ENCODE peak calls at places on chromosome 13, in seven cellular contexts. S is left ventricle myocardium inferior, Q is WERI-Rb-1, Z is stomach, E is aorta, J is DND-41, Y is neuronal stem cell. W is an unnamed sample.

GRCh38 chr13:95535243-95535642 is 17.3 kb upstream of the CLDN10 start:
- DNase-seq in S (no peak), Q (no peak), Z (no peak), E (no peak), J (no peak), Y (no peak), W (no peak)

GRCh38 chr13:33751151-33751550 is 66.8 kb upstream of the RFC3 start:
- DNase-seq in S (no peak), Q (no peak), Z (no peak), E (no peak), J (no peak), Y (no peak), W (no peak)

GRCh38 chr13:98722958-98723357 is 29.5 kb downstream of the SLC15A1 start:
- DNase-seq in S (no peak), Q (no peak), Z (no peak), E (no peak), J (no peak), Y (no peak), W (no peak)

GRCh38 chr13:77544365-77544764 is 8.9 kb downstream of the SCEL start:
- DNase-seq in S (peak; percentile 72), Q (no peak), Z (peak; percentile 38), E (no peak), J (no peak), Y (no peak), W (peak; percentile 11)

GRCh38 chr13:35672611-35673010 is 196.1 kb upstream of the MAB21L1 start:
- DNase-seq in S (no peak), Q (peak; percentile 70), Z (no peak), E (no peak), J (no peak), Y (no peak), W (no peak)

GRCh38 chr13:95950103-95950502 is 103.1 kb downstream of the UGGT2 start:
- DNase-seq in S (no peak), Q (no peak), Z (no peak), E (no peak), J (no peak), Y (no peak), W (no peak)

GRCh38 chr13:27372896-27373295 is 51.5 kb upstream of the GTF3A start:
- DNase-seq in S (no peak), Q (peak; percentile 73), Z (peak; percentile 80), E (no peak), J (no peak), Y (no peak), W (no peak)

GRCh38 chr13:20415288-20415644 is 110.4 kb downstream of the CRYL1 start:
- DNase-seq in S (no peak), Q (no peak), Z (no peak), E (no peak), J (no peak), Y (no peak), W (no peak)

GRCh38 chr13:23979361-23980159 is 82.3 kb upstream of the C1QTNF9B start:
- DNase-seq in S (peak; percentile 80), Q (peak; percentile 72), Z (peak; percentile 73), E (peak; percentile 95), J (no peak), Y (peak; percentile 65), W (peak; percentile 28)

GRCh38 chr13:20702530-20702929 is 969 bp upstream of the IL17D start:
- DNase-seq in S (no peak), Q (no peak), Z (no peak), E (no peak), J (no peak), Y (no peak), W (no peak)

GRCh38 chr13:101416181-101417042 is at the start of gene NALCN:
- DNase-seq in S (peak; percentile 22), Q (peak; percentile 58), Z (no peak), E (peak; percentile 84), J (no peak), Y (peak; percentile 31), W (peak; percentile 70)

GRCh38 chr13:77871596-77871995 is 47.0 kb downstream of the EDNRB start:
- DNase-seq in S (no peak), Q (no peak), Z (no peak), E (no peak), J (no peak), Y (no peak), W (no peak)

DNA sequence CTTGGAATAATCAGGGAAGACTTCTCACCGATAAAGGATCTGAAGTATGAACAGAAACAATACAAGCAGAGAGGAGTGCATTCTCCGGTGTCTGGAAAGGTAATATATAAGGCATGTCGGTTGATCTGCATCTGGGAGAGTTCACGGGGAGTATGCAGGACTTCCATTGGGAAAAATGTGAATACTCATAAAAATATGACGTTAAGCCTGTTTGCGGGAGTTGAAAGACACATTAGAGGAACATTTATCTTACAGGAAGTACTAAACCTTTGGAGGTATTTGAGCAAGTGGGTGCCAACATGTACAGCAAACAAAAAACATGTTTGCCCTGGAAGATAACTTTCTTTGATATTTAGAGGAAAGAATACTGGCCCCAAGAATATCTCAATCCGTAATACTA is 286.8 kb downstream of the SLITRK6 start:
- DNase-seq in S (no peak), Q (no peak), Z (no peak), E (no peak), J (no peak), Y (no peak), W (no peak)
- H3K27ac ChIP-seq in S (no peak overlapping the region), Q (no peak overlapping the region), Z (no peak overlapping the region), E (no peak overlapping the region), J (no peak overlapping the region), Y (no peak overlapping the region), W (no peak overlapping the region)

GRCh38 chr13:61778531-61778930 is 362.9 kb upstream of the PCDH20 start:
- DNase-seq in S (no peak), Q (no peak), Z (no peak), E (no peak), J (no peak), Y (no peak), W (no peak)
- H3K27ac ChIP-seq in S (no peak overlapping the region), Q (no peak overlapping the region), Z (no peak overlapping the region), E (no peak overlapping the region), J (no peak overlapping the region), Y (no peak overlapping the region), W (no peak overlapping the region)

DNA sequence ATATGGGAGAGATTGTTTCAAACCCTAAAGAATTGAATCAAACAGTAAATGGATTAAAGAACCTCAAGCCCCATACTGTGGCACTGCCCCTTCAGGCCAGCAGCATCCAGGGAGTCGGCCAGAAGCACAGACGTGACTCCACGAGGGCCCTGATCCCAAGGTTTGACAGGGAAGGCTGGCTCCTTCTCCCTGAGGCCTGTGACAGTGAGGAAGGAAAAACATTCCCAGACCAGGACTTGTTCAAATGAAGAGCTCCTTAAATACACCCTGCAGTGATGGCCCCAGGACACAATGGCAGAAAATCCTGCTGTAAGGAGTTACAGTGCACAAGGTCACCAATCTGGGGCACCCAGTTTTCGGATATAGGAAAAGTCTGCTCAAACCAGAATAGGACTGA is 91.0 kb downstream of the COL4A1 start:
- DNase-seq in S (no peak), Q (no peak), Z (no peak), E (no peak), J (no peak), Y (no peak), W (no peak)
- H3K27ac ChIP-seq in S (peak overlapping the region; percentile 66), Q (no peak overlapping the region), Z (peak overlapping the region; percentile 73), E (peak overlapping the region; percentile 98), J (no peak overlapping the region), Y (no peak overlapping the region), W (no peak overlapping the region)

GRCh38 chr13:108915095-108915633 is 285.8 kb downstream of the MYO16 start:
- DNase-seq in S (no peak), Q (no peak), Z (no peak), E (no peak), J (no peak), Y (no peak), W (no peak)
- H3K27ac ChIP-seq in S (peak overlapping the region; percentile 34), Q (no peak overlapping the region), Z (peak overlapping the region; percentile 90), E (no peak overlapping the region), J (no peak overlapping the region), Y (no peak overlapping the region), W (peak overlapping the region; percentile 19)

DNA sequence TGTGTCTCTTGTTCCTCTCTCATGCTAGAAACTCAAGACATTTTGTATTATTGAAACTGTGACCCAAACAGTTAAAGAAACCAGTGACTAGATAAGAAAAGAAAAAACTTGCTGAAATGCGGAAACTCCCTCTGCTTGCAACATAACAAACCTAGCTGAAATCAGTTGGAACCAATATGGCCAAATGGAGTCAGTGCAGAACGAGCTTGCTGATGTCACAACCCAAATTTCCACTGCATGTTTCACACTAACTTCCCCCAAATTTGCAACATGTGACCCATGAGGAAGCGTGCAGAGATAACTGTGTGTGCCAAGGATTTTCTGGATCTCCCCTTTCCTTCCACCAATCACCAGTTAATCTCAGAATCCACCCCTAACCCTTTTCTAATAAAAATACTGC is 208.0 kb downstream of the DLEU7 start:
- DNase-seq in S (no peak), Q (no peak), Z (no peak), E (no peak), J (no peak), Y (no peak), W (no peak)
- H3K27ac ChIP-seq in S (peak overlapping the region; percentile 34), Q (no peak overlapping the region), Z (peak overlapping the region; percentile 44), E (no peak overlapping the region), J (no peak overlapping the region), Y (no peak overlapping the region), W (peak overlapping the region; percentile 12)

DNA sequence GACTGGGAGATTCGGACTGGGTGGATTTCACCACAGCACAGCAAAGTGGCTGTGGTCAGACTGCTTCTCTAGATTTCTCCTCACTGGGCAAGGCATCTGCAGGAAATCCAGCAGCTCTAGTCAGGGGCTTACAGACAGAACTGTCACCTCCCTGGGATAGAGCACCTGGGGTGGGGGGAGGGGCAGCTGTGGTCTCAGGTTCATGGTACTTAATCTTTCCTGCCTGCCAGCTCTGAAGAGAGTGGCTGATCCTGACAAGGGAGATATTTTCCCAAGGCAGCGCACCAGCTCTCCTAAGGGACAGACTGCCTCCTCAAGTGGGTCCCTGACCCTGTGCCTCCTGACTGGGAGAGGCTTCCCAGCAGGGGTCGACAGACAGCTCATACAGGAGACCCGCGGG is 212.8 kb upstream of the KLF12 start:
- DNase-seq in S (no peak), Q (peak; percentile 60), Z (no peak), E (no peak), J (no peak), Y (peak; percentile 1), W (no peak)
- H3K27ac ChIP-seq in S (no peak overlapping the region), Q (peak overlapping the region; percentile 59), Z (no peak overlapping the region), E (no peak overlapping the region), J (no peak overlapping the region), Y (no peak overlapping the region), W (no peak overlapping the region)

GRCh38 chr13:113812140-113813036 is 51.5 kb downstream of the GAS6 start:
- DNase-seq in S (no peak), Q (no peak), Z (no peak), E (no peak), J (no peak), Y (no peak), W (no peak)
- H3K27ac ChIP-seq in S (no peak overlapping the region), Q (no peak overlapping the region), Z (no peak overlapping the region), E (no peak overlapping the region), J (no peak overlapping the region), Y (no peak overlapping the region), W (no peak overlapping the region)

GRCh38 chr13:110413311-110414040 is 106.4 kb downstream of the COL4A2 start:
- DNase-seq in S (no peak), Q (no peak), Z (no peak), E (peak; percentile 77), J (no peak), Y (no peak), W (no peak)

GRCh38 chr13:110414283-110414682 is 107.2 kb downstream of the COL4A2 start:
- DNase-seq in S (no peak), Q (no peak), Z (no peak), E (no peak), J (no peak), Y (no peak), W (no peak)

GRCh38 chr13:110417537-110417908 is 110.4 kb downstream of the COL4A2 start:
- DNase-seq in S (no peak), Q (no peak), Z (no peak), E (no peak), J (no peak), Y (no peak), W (no peak)

GRCh38 chr13:110416131-110416584 is 109.1 kb downstream of the COL4A2 start:
- DNase-seq in S (no peak), Q (no peak), Z (no peak), E (no peak), J (no peak), Y (no peak), W (no peak)

GRCh38 chr13:110415669-110416068 is 108.6 kb downstream of the COL4A2 start:
- DNase-seq in S (no peak), Q (peak; percentile 46), Z (no peak), E (no peak), J (no peak), Y (no peak), W (no peak)
- H3K27ac ChIP-seq in S (peak overlapping the region; percentile 88), Q (no peak overlapping the region), Z (peak overlapping the region; percentile 84), E (peak overlapping the region; percentile 66), J (no peak overlapping the region), Y (no peak overlapping the region), W (no peak overlapping the region)